ENCODE peak calls at places on chromosomes 13 and 19, in eight cellular contexts. V, W, U, S, H, P, R and L are unnamed samples.

GRCh38 chr13:99345345-99345744 is 38.1 kb upstream of the GPR183 start:
- DNase-seq in V (no peak), W (no peak), U (no peak), S (no peak), H (no peak), P (no peak), R (no peak), L (no peak)

GRCh38 chr13:35771898-35772297 is 295.4 kb upstream of the MAB21L1 start:
- DNase-seq in V (no peak), W (no peak), U (no peak), S (peak), H (peak), P (peak), R (no peak), L (peak)

GRCh38 chr19:16594681-16595091 is 22.5 kb upstream of the SLC35E1 start:
- DNase-seq in V (no peak), W (no peak), U (peak), S (no peak), H (no peak), P (no peak), R (peak), L (no peak)

GRCh38 chr13:51844862-51845573 is at the start of gene TMEM272:
- DNase-seq in V (peak), W (peak), U (peak), S (no peak), H (peak), P (no peak), R (peak), L (peak)

GRCh38 chr19:14683439-14683838 is 6.4 kb upstream of the ZNF333 start:
- DNase-seq in V (no peak), W (no peak), U (no peak), S (no peak), H (no peak), P (no peak), R (no peak), L (no peak)

GRCh38 chr13:47853236-47853635 is 147.8 kb downstream of the SUCLA2 start:
- DNase-seq in V (no peak), W (no peak), U (no peak), S (no peak), H (peak), P (peak), R (no peak), L (peak)

GRCh38 chr13:76764429-76764828 is 121.8 kb downstream of the KCTD12 start:
- DNase-seq in V (no peak), W (no peak), U (peak), S (no peak), H (peak), P (no peak), R (no peak), L (peak)

GRCh38 chr13:108962652-108963051 is 333.2 kb downstream of the MYO16 start:
- DNase-seq in V (no peak), W (no peak), U (no peak), S (no peak), H (no peak), P (no peak), R (no peak), L (peak)

GRCh38 chr19:46904114-46905060 is 43.6 kb downstream of the ARHGAP35 start:
- DNase-seq in V (no peak), W (no peak), U (no peak), S (no peak), H (peak), P (peak), R (no peak), L (peak)

GRCh38 chr13:81194362-81194761 is 853.4 kb upstream of the SPRY2 start:
- DNase-seq in V (no peak), W (no peak), U (no peak), S (no peak), H (no peak), P (no peak), R (no peak), L (no peak)

GRCh38 chr19:8526345-8527062 is 12.5 kb upstream of the ZNF414 start:
- DNase-seq in V (peak), W (peak), U (no peak), S (peak), H (peak), P (peak), R (no peak), L (peak)

GRCh38 chr19:7292352-7292949 is 1.8 kb downstream of the INSR start:
- DNase-seq in V (no peak), W (no peak), U (no peak), S (no peak), H (no peak), P (no peak), R (no peak), L (no peak)

GRCh38 chr13:110559429-110559943 is 2.0 kb downstream of the RAB20 start:
- DNase-seq in V (no peak), W (peak), U (no peak), S (no peak), H (peak), P (peak), R (no peak), L (peak)

GRCh38 chr19:29292146-29292545 is 79.2 kb upstream of the UQCRFS1 start:
- DNase-seq in V (no peak), W (no peak), U (no peak), S (no peak), H (no peak), P (no peak), R (no peak), L (no peak)

GRCh38 chr19:57583521-57584416 is at the start of gene ZIK1:
- DNase-seq in V (peak), W (peak), U (no peak), S (peak), H (peak), P (peak), R (peak), L (peak)

GRCh38 chr13:110520431-110521295 is 40.9 kb downstream of the RAB20 start:
- DNase-seq in V (peak), W (no peak), U (peak), S (peak), H (peak), P (peak), R (no peak), L (peak)

GRCh38 chr19:34317311-34317927 is 47.6 kb upstream of the GPI start:
- DNase-seq in V (no peak), W (no peak), U (no peak), S (no peak), H (no peak), P (no peak), R (no peak), L (peak)

GRCh38 chr19:15123900-15124299 is 16.7 kb downstream of the SYDE1 start:
- DNase-seq in V (peak), W (no peak), U (no peak), S (no peak), H (no peak), P (peak), R (no peak), L (no peak)

GRCh38 chr13:52359534-52359933 is 46.4 kb downstream of the THSD1 start:
- DNase-seq in V (no peak), W (no peak), U (no peak), S (no peak), H (no peak), P (peak), R (no peak), L (peak)

GRCh38 chr19:7953060-7953459 is 9.6 kb upstream of the TIMM44 start:
- DNase-seq in V (no peak), W (no peak), U (peak), S (no peak), H (no peak), P (peak), R (no peak), L (peak)

GRCh38 chr13:29465741-29466293 is 129.7 kb downstream of the SLC7A1 start:
- DNase-seq in V (no peak), W (peak), U (no peak), S (peak), H (peak), P (peak), R (no peak), L (peak)

GRCh38 chr19:48844472-48844871 is 8.2 kb upstream of the HSD17B14 start:
- DNase-seq in V (no peak), W (no peak), U (no peak), S (no peak), H (peak), P (peak), R (no peak), L (peak)

GRCh38 chr19:347946-348861 is 3.6 kb upstream of the MIER2 start:
- DNase-seq in V (no peak), W (no peak), U (no peak), S (no peak), H (no peak), P (no peak), R (no peak), L (no peak)

GRCh38 chr13:113349050-113349449 is 14.9 kb downstream of the GRTP1 start:
- DNase-seq in V (no peak), W (no peak), U (no peak), S (no peak), H (no peak), P (no peak), R (no peak), L (no peak)

GRCh38 chr19:19342086-19343015 is 21.7 kb downstream of the MAU2 start:
- DNase-seq in V (peak), W (peak), U (no peak), S (no peak), H (peak), P (peak), R (no peak), L (peak)

GRCh38 chr19:43502419-43502976 is 2.0 kb downstream of the PHLDB3 start:
- DNase-seq in V (no peak), W (no peak), U (no peak), S (no peak), H (no peak), P (no peak), R (no peak), L (no peak)

GRCh38 chr19:16930753-16931152 is 42.0 kb downstream of the F2RL3 start:
- DNase-seq in V (no peak), W (no peak), U (no peak), S (no peak), H (no peak), P (no peak), R (no peak), L (no peak)

GRCh38 chr13:100274942-100275506 is 186.1 kb downstream of the PCCA start:
- DNase-seq in V (no peak), W (no peak), U (peak), S (no peak), H (peak), P (no peak), R (no peak), L (peak)

GRCh38 chr13:109655611-109656010 is 130.8 kb downstream of the IRS2 start:
- DNase-seq in V (no peak), W (no peak), U (peak), S (no peak), H (no peak), P (no peak), R (no peak), L (no peak)

GRCh38 chr13:65497265-65497664 is 1732.9 kb downstream of the PCDH9 start:
- DNase-seq in V (peak), W (no peak), U (no peak), S (no peak), H (peak), P (peak), R (no peak), L (peak)

GRCh38 chr13:45582533-45583076 is 32.9 kb downstream of the ERICH6B start:
- DNase-seq in V (no peak), W (no peak), U (no peak), S (no peak), H (no peak), P (no peak), R (no peak), L (no peak)